ENCODE peak calls at places on chromosome 20, in four cellular contexts. S, Y, G and P are unnamed samples.

GRCh38 chr20:17223553-17223952 is 3.3 kb upstream of the PCSK2 start:
- DNase-seq in S (no peak), Y (no peak), G (no peak), P (no peak)

GRCh38 chr20:10925767-10926166 is 252.0 kb upstream of the JAG1 start:
- DNase-seq in S (no peak), Y (no peak), G (no peak), P (no peak)

GRCh38 chr20:5126512-5127203 is at the start of gene CDS2:
- DNase-seq in S (peak), Y (peak), G (peak), P (peak)

GRCh38 chr20:60543598-60543997 is 585.4 kb downstream of the CDH26 start:
- DNase-seq in S (no peak), Y (no peak), G (no peak), P (no peak)

GRCh38 chr20:7355056-7355455 is 585.2 kb downstream of the HAO1 start:
- DNase-seq in S (no peak), Y (no peak), G (no peak), P (no peak)

GRCh38 chr20:57505991-57506390 is 18.9 kb downstream of the CTCFL start:
- DNase-seq in S (no peak), Y (no peak), G (no peak), P (no peak)

GRCh38 chr20:46485431-46485830 is 27.9 kb downstream of the ZNF334 start:
- DNase-seq in S (no peak), Y (no peak), G (no peak), P (no peak)

GRCh38 chr20:3828798-3829197 is 8.5 kb downstream of the AP5S1 start:
- DNase-seq in S (no peak), Y (no peak), G (no peak), P (no peak)

DNA sequence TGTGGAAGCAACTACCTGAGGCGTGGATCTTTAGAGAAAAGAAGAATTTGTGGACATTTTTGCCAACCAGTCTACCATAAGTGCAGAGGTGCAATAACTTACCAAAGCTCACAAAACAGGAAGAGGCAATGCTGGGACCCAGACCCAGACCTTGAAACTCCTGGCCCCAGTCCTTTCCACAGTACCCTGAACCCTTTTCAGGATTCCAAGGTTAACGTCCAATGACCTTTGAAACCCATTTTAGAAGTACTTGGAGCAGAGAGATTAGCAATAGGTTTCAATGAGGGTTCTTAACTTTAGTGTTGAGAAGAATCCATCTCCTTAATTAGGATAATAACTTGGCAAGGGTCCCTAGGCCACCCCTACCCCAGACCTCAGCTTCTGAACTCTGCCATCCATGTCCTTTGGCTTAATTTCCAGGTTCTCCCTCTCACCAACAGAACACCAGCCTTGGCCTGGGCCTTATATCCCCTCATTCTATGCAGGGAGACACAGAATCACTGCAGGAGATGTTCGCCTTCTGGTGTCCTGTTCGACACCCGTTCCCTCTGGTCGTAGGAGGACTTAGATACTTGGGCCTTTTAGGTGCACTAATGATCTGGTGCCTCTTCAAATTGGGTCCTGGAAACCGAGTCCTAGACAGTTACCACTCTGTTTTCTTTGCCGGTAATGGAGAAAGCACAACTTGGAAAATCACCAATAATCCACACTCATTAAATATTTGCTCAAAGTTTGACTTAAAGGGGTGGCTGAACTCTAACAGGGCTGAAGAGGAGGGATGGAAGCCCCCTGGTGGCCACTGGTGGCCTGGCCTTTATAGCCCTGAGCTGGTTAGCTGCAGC is 40.6 kb downstream of the ISM1 start:
- DNase-seq in S (peak), Y (peak), G (peak), P (no peak)
- TF ChIP-seq CBFB in S (no peak), Y (no peak), G (no peak), P (no peak)

GRCh38 chr20:36441027-36441414 is 100.3 kb upstream of the MYL9 start:
- DNase-seq in S (no peak), Y (no peak), G (no peak), P (no peak)
- TF ChIP-seq TCF7 in S (no peak), Y (no peak), G (no peak), P (no peak)

GRCh38 chr20:52655365-52655764 is 316.8 kb upstream of the TSHZ2 start:
- DNase-seq in S (no peak), Y (no peak), G (no peak), P (no peak)
- TF ChIP-seq CBFB in S (no peak), Y (no peak), G (no peak), P (no peak)

GRCh38 chr20:44050925-44051660 is 135.9 kb downstream of the JPH2 start:
- DNase-seq in S (no peak), Y (no peak), G (no peak), P (no peak)
- TF ChIP-seq TCF7 in S (no peak), Y (no peak), G (no peak), P (no peak)

GRCh38 chr20:38109657-38110524 is 55.2 kb downstream of the TGM2 start:
- DNase-seq in S (no peak), Y (no peak), G (peak), P (no peak)
- TF ChIP-seq CBFB in S (no peak), Y (no peak), G (no peak), P (no peak)

GRCh38 chr20:813386-813785 is 20.1 kb upstream of the FAM110A start:
- DNase-seq in S (no peak), Y (no peak), G (no peak), P (no peak)
- TF ChIP-seq TCF7 in S (no peak), Y (no peak), G (no peak), P (no peak)

GRCh38 chr20:21237956-21238355 is 65.2 kb upstream of the XRN2 start:
- DNase-seq in S (no peak), Y (no peak), G (no peak), P (no peak)
- TF ChIP-seq CBFB in S (no peak), Y (no peak), G (no peak), P (no peak)

GRCh38 chr20:22450540-22450939 is 133.8 kb downstream of the FOXA2 start:
- DNase-seq in S (no peak), Y (no peak), G (no peak), P (no peak)

GRCh38 chr20:22452442-22453011 is 131.8 kb downstream of the FOXA2 start:
- DNase-seq in S (no peak), Y (no peak), G (peak), P (no peak)

GRCh38 chr20:22456109-22456508 is 128.3 kb downstream of the FOXA2 start:
- DNase-seq in S (no peak), Y (no peak), G (no peak), P (no peak)

GRCh38 chr20:22455259-22455658 is 129.1 kb downstream of the FOXA2 start:
- DNase-seq in S (no peak), Y (no peak), G (no peak), P (no peak)

GRCh38 chr20:22453244-22454080 is 130.9 kb downstream of the FOXA2 start:
- DNase-seq in S (peak), Y (no peak), G (peak), P (no peak)
- TF ChIP-seq TCF7 in S (no peak), Y (no peak), G (no peak), P (no peak)

GRCh38 chr20:36493013-36493800 is 48.1 kb upstream of the MYL9 start:
- DNase-seq in S (no peak), Y (peak), G (no peak), P (no peak)
- TF ChIP-seq CBFB in S (no peak), Y (no peak), G (no peak), P (no peak)

GRCh38 chr20:19435820-19436219 is 223.4 kb downstream of the SLC24A3 start:
- DNase-seq in S (no peak), Y (no peak), G (no peak), P (no peak)
- TF ChIP-seq TCF7 in S (no peak), Y (no peak), G (no peak), P (no peak)